ENCODE peak calls at places on chromosome 5, in seven cellular contexts. U is endothelial cell of umbilical vein, M is heart left ventricle, W is aorta, R is cardiac muscle cell, L is right lobe of liver, O is pancreas. Y is an unnamed sample. For H3K36me3 and H3K4me1, the result is how much of the 10 kb centered on the place peaks cover.

GRCh38 chr5:120507197-120507596 is 43.1 kb downstream of the PRR16 start:
- DNase-seq in W (no peak), R (no peak), O (no peak), M (no peak), U (no peak), L (no peak), Y (no peak)

GRCh38 chr5:98349251-98349989 is 424.0 kb upstream of the RGMB start:
- DNase-seq in W (no peak), O (no peak), U (peak), R (no peak), L (no peak), M (no peak), Y (peak)

GRCh38 chr5:22899341-22899740 is 46.2 kb upstream of the CDH12 start:
- DNase-seq in U (no peak), M (no peak), R (no peak), W (no peak), L (no peak), O (no peak), Y (no peak)

GRCh38 chr5:108003178-108003577 is 332.4 kb upstream of the EFNA5 start:
- DNase-seq in W (no peak), L (no peak), U (peak), M (peak), O (no peak), R (no peak), Y (no peak)

GRCh38 chr5:67209141-67209771 is 12.7 kb upstream of the CD180 start:
- DNase-seq in O (no peak), M (peak), R (peak), L (peak), W (peak), U (peak), Y (peak)

GRCh38 chr5:115209279-115209678 is 39.6 kb upstream of the TRIM36 start:
- DNase-seq in W (no peak), L (no peak), M (peak), O (no peak), U (no peak), R (no peak), Y (no peak)

GRCh38 chr5:130286971-130287370 is 382.7 kb downstream of the CHSY3 start:
- DNase-seq in R (no peak), O (no peak), M (no peak), U (no peak), L (no peak), W (no peak), Y (no peak)

GRCh38 chr5:82835488-82835887 is 241.7 kb downstream of the TMEM167A start:
- DNase-seq in M (no peak), R (no peak), U (no peak), W (no peak), O (no peak), L (no peak), Y (no peak)

GRCh38 chr5:124841829-124842712 is 95.6 kb upstream of the ZNF608 start:
- DNase-seq in M (no peak), O (no peak), L (no peak), W (peak), U (no peak), R (no peak), Y (no peak)

GRCh38 chr5:10563132-10563939 is 534 bp upstream of the ANKRD33B start:
- DNase-seq in W (peak), M (peak), U (no peak), R (peak), O (peak), L (peak), Y (peak)

GRCh38 chr5:34042302-34042701 is 711 bp downstream of the C1QTNF3 start:
- DNase-seq in M (peak), L (no peak), O (no peak), R (no peak), W (peak), U (peak), Y (no peak)

GRCh38 chr5:120108586-120109254 is 355.4 kb upstream of the PRR16 start:
- DNase-seq in R (no peak), L (no peak), O (no peak), M (no peak), W (no peak), U (no peak), Y (no peak)

GRCh38 chr5:142320427-142320732 is 4.4 kb downstream of the SPRY4 start:
- DNase-seq in U (no peak), M (no peak), O (no peak), R (no peak), W (no peak), L (no peak), Y (no peak)

GRCh38 chr5:90293931-90294330 is 115.6 kb downstream of the CETN3 start:
- DNase-seq in W (no peak), M (no peak), O (no peak), L (no peak), R (peak), U (peak), Y (peak)

GRCh38 chr5:138334867-138335447 is 3.1 kb upstream of the FAM53C start:
- DNase-seq in W (no peak), L (no peak), M (no peak), R (no peak), O (no peak), U (no peak), Y (no peak)

GRCh38 chr5:163661358-163661757 is 155.9 kb downstream of the MAT2B start:
- DNase-seq in M (no peak), O (no peak), U (no peak), L (no peak), R (no peak), W (no peak), Y (no peak)

GRCh38 chr5:37189355-37189754 is 59.8 kb downstream of the CPLANE1 start:
- DNase-seq in O (no peak), M (no peak), W (no peak), R (no peak), U (no peak), L (no peak), Y (no peak)

GRCh38 chr5:56211298-56211865 is 21.7 kb downstream of the ANKRD55 start:
- DNase-seq in O (no peak), M (no peak), W (peak), R (peak), L (peak), U (peak), Y (peak)

GRCh38 chr5:151298465-151298864 is 5.1 kb downstream of the SLC36A3 start:
- DNase-seq in L (no peak), O (no peak), M (no peak), R (no peak), U (no peak), W (no peak), Y (no peak)

DNA sequence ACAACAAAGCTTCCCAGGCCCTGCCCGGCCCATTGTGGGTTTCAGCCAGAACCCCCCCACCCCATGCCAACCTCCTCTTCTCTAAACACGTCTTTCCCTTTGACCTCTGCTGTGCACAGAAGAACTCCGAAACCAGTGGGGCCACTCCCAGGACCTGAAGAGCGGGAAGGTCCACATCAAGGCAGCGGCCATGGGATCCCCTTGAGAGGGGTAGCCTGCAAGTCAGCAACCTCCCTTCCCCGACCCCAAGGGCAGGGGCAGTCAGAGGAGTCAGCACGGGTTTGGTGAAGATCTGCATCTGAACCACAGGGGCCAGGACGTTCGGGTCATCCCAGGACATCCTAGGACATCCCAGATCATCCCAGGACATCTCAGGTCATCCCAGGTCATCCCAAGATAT is 379.9 kb upstream of the IRX4 start:
- DNase-seq in W (no peak), M (no peak), U (no peak), L (no peak), R (no peak), O (no peak), Y (no peak)
- H3K36me3 ChIP-seq in W (under half), M (under half), U (under half), L (under half), R (under half), O (under half), Y (under half)

GRCh38 chr5:113268232-113268631 is 166.6 kb downstream of the TSSK1B start:
- DNase-seq in O (no peak), M (no peak), W (no peak), R (no peak), L (no peak), U (no peak), Y (peak)
- H3K4me1 ChIP-seq in O (under half), M (half or more), W (under half), R (under half), L (under half), U (under half), Y (under half)

GRCh38 chr5:172035039-172035438 is 28.6 kb upstream of the FBXW11 start:
- DNase-seq in O (no peak), M (no peak), U (no peak), R (no peak), L (no peak), W (no peak), Y (no peak)
- H3K4me3 ChIP-seq in O (no peak), M (no peak), U (no peak), R (no peak), L (no peak), W (no peak), Y (no peak)

GRCh38 chr5:95815143-95815729 is 7.3 kb downstream of the GLRX start:
- DNase-seq in O (no peak), R (no peak), M (no peak), U (no peak), L (no peak), W (no peak), Y (no peak)

GRCh38 chr5:95816341-95816740 is 6.2 kb downstream of the GLRX start:
- DNase-seq in M (no peak), L (no peak), U (no peak), O (no peak), R (no peak), W (no peak), Y (no peak)

GRCh38 chr5:95818181-95819147 is 4.1 kb downstream of the GLRX start:
- DNase-seq in R (no peak), L (no peak), M (no peak), U (no peak), W (peak), O (no peak), Y (no peak)

GRCh38 chr5:95816803-95817202 is 5.7 kb downstream of the GLRX start:
- DNase-seq in M (no peak), R (no peak), L (no peak), W (no peak), U (no peak), O (no peak), Y (no peak)

GRCh38 chr5:95817430-95817829 is 5.1 kb downstream of the GLRX start:
- DNase-seq in M (no peak), L (no peak), R (no peak), O (no peak), U (no peak), W (no peak), Y (peak)
- H3K36me3 ChIP-seq in M (under half), L (under half), R (under half), O (under half), U (under half), W (under half), Y (under half)

Y was measured in PC-3.